ENCODE peak calls at places on chromosomes 4 and X, in nine cellular contexts. E is MM.1S; O is CD4-positive, alpha-beta T cell; T is ascending aorta; L is HL-60; Y is dorsolateral prefrontal cortex; X is brain microvascular endothelial cell; P is lower lobe of right lung; C is fibroblast of mammary gland. Z is an unnamed sample.

GRCh38 chr4:163815776-163816175 is 321.3 kb downstream of the TMA16 start:
- DNase-seq in E (peak), O (no peak), T (no peak), L (no peak), Y (no peak), X (no peak), P (no peak), C (no peak), Z (no peak)

GRCh38 chr4:27764526-27764837 is 903.8 kb downstream of the STIM2 start:
- DNase-seq in E (peak), O (no peak), T (no peak), L (no peak), Y (no peak), X (peak), P (no peak), C (no peak), Z (no peak)

GRCh38 chr4:173379929-173380328 is 9.2 kb downstream of the SAP30 start:
- DNase-seq in E (no peak), O (no peak), T (no peak), L (no peak), Y (no peak), X (no peak), P (no peak), C (no peak), Z (no peak)

GRCh38 chr4:173181769-173182374 is 13.3 kb downstream of the GALNT7 start:
- DNase-seq in E (no peak), O (no peak), T (no peak), L (no peak), Y (no peak), X (peak), P (no peak), C (peak), Z (no peak)

GRCh38 chr4:93791570-93792195 is 36.9 kb upstream of the ATOH1 start:
- DNase-seq in E (peak), O (no peak), T (no peak), L (peak), Y (no peak), X (peak), P (peak), C (peak), Z (peak)

GRCh38 chr4:24836843-24837242 is 41.5 kb downstream of the SOD3 start:
- DNase-seq in E (no peak), O (no peak), T (no peak), L (no peak), Y (no peak), X (no peak), P (no peak), C (peak), Z (no peak)

GRCh38 chr4:1200425-1201035 is 28.1 kb upstream of the SPON2 start:
- DNase-seq in E (no peak), O (no peak), T (peak), L (peak), Y (peak), X (peak), P (peak), C (peak), Z (no peak)

GRCh38 chr4:1334579-1334895 is 12.5 kb upstream of the UVSSA start:
- DNase-seq in E (no peak), O (no peak), T (no peak), L (no peak), Y (no peak), X (no peak), P (no peak), C (no peak), Z (no peak)

GRCh38 chr4:59553739-59554126 is 1646.4 kb upstream of the ADGRL3 start:
- DNase-seq in E (peak), O (no peak), T (no peak), L (no peak), Y (no peak), X (peak), P (no peak), C (peak), Z (no peak)

GRCh38 chr4:98663226-98664006 is 5.0 kb upstream of the TSPAN5 start:
- DNase-seq in E (peak), O (peak), T (no peak), L (no peak), Y (no peak), X (no peak), P (no peak), C (no peak), Z (no peak)

GRCh38 chr4:142596121-142596520 is 250.0 kb downstream of the INPP4B start:
- DNase-seq in E (no peak), O (no peak), T (no peak), L (no peak), Y (no peak), X (no peak), P (no peak), C (no peak), Z (no peak)

GRCh38 chr4:141575884-141576283 is 60.5 kb upstream of the IL15 start:
- DNase-seq in E (no peak), O (no peak), T (no peak), L (no peak), Y (no peak), X (no peak), P (no peak), C (peak), Z (no peak)

GRCh38 chr4:159422626-159423025 is 319.7 kb downstream of the RAPGEF2 start:
- DNase-seq in E (no peak), O (no peak), T (no peak), L (no peak), Y (no peak), X (no peak), P (no peak), C (no peak), Z (no peak)

GRCh38 chr4:169220854-169221311 is 49.9 kb downstream of the SH3RF1 start:
- DNase-seq in E (no peak), O (no peak), T (no peak), L (no peak), Y (no peak), X (no peak), P (no peak), C (no peak), Z (no peak)

GRCh38 chr4:150713251-150713650 is 131.3 kb downstream of the MAB21L2 start:
- DNase-seq in E (no peak), O (no peak), T (no peak), L (no peak), Y (no peak), X (no peak), P (no peak), C (no peak), Z (no peak)

GRCh38 chr4:44319129-44319528 is 129.5 kb downstream of the KCTD8 start:
- DNase-seq in E (no peak), O (no peak), T (no peak), L (no peak), Y (no peak), X (no peak), P (no peak), C (no peak), Z (no peak)

GRCh38 chr4:76813070-76813469 is 84.9 kb downstream of the SOWAHB start:
- DNase-seq in E (no peak), O (no peak), T (no peak), L (no peak), Y (no peak), X (no peak), P (no peak), C (no peak), Z (no peak)

GRCh38 chr4:79823148-79823763 is 249.8 kb downstream of the ANTXR2 start:
- DNase-seq in E (no peak), O (no peak), T (no peak), L (no peak), Y (no peak), X (peak), P (no peak), C (peak), Z (no peak)

GRCh38 chrX:30713061-30713525 is 59.9 kb downstream of the GK start:
- DNase-seq in E (peak), O (peak), T (peak), L (peak), Y (no peak), X (peak), P (peak), C (peak), Z (peak)

GRCh38 chr4:38819569-38819968 is 15.0 kb upstream of the TLR1 start:
- DNase-seq in E (no peak), O (no peak), T (no peak), L (no peak), Y (no peak), X (no peak), P (no peak), C (no peak), Z (no peak)

GRCh38 chr4:39032218-39033085 is at the start of gene TMEM156:
- DNase-seq in E (peak), O (no peak), T (no peak), L (peak), Y (no peak), X (peak), P (no peak), C (peak), Z (no peak)

GRCh38 chr4:66688674-66689073 is 856.6 kb downstream of the CENPC start:
- DNase-seq in E (peak), O (no peak), T (no peak), L (no peak), Y (no peak), X (no peak), P (no peak), C (peak), Z (no peak)

GRCh38 chr4:65046496-65047101 is 623.7 kb downstream of the EPHA5 start:
- DNase-seq in E (no peak), O (no peak), T (no peak), L (no peak), Y (no peak), X (no peak), P (no peak), C (peak), Z (no peak)

GRCh38 chr4:121155893-121156292 is 8.2 kb downstream of the TNIP3 start:
- DNase-seq in E (no peak), O (no peak), T (no peak), L (no peak), Y (no peak), X (peak), P (no peak), C (peak), Z (no peak)

GRCh38 chr4:185227131-185227551 is 17.7 kb downstream of the SNX25 start:
- DNase-seq in E (no peak), O (no peak), T (peak), L (no peak), Y (no peak), X (no peak), P (no peak), C (no peak), Z (no peak)

GRCh38 chrX:51047950-51048349 is 137.4 kb downstream of the BMP15 start:
- DNase-seq in E (no peak), O (no peak), T (no peak), L (no peak), Y (no peak), X (no peak), P (no peak), C (no peak), Z (no peak)
- TF ChIP-seq CTCF in E (no peak), O (no peak), T (no peak), L (no peak), Y (no peak), X (no peak), P (no peak), C (no peak), Z (no peak)

GRCh38 chr4:111849726-111850284 is 295.4 kb upstream of the FAM241A start:
- DNase-seq in E (no peak), O (no peak), T (no peak), L (no peak), Y (no peak), X (no peak), P (no peak), C (peak), Z (no peak)

GRCh38 chr4:111855308-111855707 is 289.9 kb upstream of the FAM241A start:
- DNase-seq in E (no peak), O (no peak), T (no peak), L (no peak), Y (no peak), X (no peak), P (no peak), C (no peak), Z (no peak)

GRCh38 chr4:111854494-111855087 is 290.7 kb upstream of the FAM241A start:
- DNase-seq in E (peak), O (no peak), T (no peak), L (no peak), Y (no peak), X (peak), P (no peak), C (peak), Z (peak)
- TF ChIP-seq CTCF in E (peak), O (no peak), T (no peak), L (peak), Y (peak), X (peak), P (peak), C (peak), Z (peak)

DNA sequence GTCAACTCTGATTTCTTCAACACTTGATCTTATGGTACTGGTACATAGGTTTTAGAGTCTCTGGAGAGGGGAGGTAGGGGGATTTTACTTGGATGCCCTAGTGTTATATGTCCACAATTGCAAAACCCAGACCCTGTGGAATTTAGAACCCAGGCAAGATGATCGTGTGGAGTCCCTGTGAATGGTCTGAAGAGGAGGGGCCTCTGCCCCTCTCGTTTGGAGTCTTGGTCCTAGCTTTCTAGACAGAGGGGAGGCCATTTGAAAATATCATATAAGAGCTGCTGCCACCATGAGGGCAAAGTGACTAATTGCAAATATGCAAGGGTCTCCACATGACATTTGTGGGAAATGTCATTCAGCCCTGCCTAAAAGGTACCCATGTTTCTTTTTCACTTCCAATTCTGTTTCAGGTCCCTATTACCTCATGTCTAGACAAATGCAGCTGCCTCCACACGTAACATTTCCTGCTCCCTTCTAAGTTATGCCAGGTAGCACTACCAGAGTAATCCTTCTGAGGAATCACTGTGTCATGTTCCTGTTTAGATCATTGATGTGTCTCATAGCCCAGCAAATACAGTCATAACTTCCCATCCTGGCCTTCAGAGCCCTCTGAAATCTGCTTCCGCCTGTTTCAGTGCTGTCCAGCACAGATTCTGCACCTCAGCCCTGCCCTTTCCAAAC is 126.8 kb downstream of the KLHL8 start:
- DNase-seq in E (peak), O (peak), T (no peak), L (no peak), Y (no peak), X (peak), P (no peak), C (peak), Z (peak)
- TF ChIP-seq CTCF in E (peak), O (peak), T (peak), L (peak), Y (peak), X (peak), P (peak), C (peak), Z (peak)

DNA sequence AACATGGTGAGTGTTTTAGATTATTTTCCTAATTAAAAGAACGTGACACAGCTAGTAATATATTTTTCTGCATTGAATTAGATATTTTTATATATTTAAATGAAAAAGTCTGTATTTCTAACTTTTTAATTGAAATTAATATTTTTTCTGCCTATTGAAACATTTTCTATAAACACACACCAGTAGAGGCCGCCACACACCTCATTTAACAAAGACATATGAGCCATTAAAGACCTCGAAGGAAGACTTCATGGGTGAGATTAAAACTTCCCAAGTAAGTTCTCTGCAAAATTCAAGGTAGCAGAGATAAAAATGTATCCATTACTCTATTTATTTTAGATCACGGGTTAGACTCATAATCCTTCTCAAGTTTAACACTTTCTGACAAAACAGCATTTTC is 8.3 kb downstream of the SLITRK2 start:
- DNase-seq in E (peak), O (no peak), T (no peak), L (no peak), Y (no peak), X (peak), P (no peak), C (peak), Z (no peak)
- TF ChIP-seq CTCF in E (peak), O (no peak), T (no peak), L (no peak), Y (peak), X (peak), P (no peak), C (peak), Z (peak)